ENCODE peak calls at places on chromosomes 6 and 20, in five cellular contexts. D is hepatocyte, B is lung, L is left lung, I is breast epithelium. P is an unnamed sample. For H3K4me1 and H3K36me3, the result is how much of the 10 kb centered on the place peaks cover.

GRCh38 chr6:135748189-135748588 is 103.3 kb upstream of the PDE7B start:
- DNase-seq in L (no peak), B (no peak), D (no peak), I (no peak), P (no peak)

GRCh38 chr20:38727602-38728236 is 3.4 kb downstream of the SLC32A1 start:
- DNase-seq in I (no peak), L (no peak), D (no peak), B (no peak), P (no peak)

GRCh38 chr6:41291717-41292116 is 5.2 kb upstream of the TREM1 start:
- DNase-seq in B (no peak), D (no peak), I (no peak), L (no peak), P (no peak)

GRCh38 chr20:39152126-39152525 is 190.0 kb downstream of the DHX35 start:
- DNase-seq in D (peak), L (no peak), B (no peak), I (peak), P (no peak)

GRCh38 chr6:130955755-130956154 is 107.3 kb downstream of the EPB41L2 start:
- DNase-seq in B (no peak), D (no peak), L (no peak), I (no peak), P (no peak)

GRCh38 chr20:61959301-61959700 is 106.4 kb downstream of the TAF4 start:
- DNase-seq in B (no peak), D (no peak), I (no peak), L (no peak), P (no peak)

GRCh38 chr6:136539967-136540366 is 10.3 kb downstream of the MAP7 start:
- DNase-seq in D (no peak), B (no peak), L (no peak), I (no peak), P (no peak)

GRCh38 chr6:6890400-6890858 is 217.3 kb upstream of the RREB1 start:
- DNase-seq in B (no peak), I (no peak), L (peak), D (peak), P (peak)

GRCh38 chr20:57656821-57657536 is 36.8 kb upstream of the ZBP1 start:
- DNase-seq in B (no peak), I (no peak), D (no peak), L (peak), P (no peak)

GRCh38 chr6:1024587-1024986 is 287.3 kb upstream of the FOXQ1 start:
- DNase-seq in L (no peak), B (peak), I (peak), D (peak), P (no peak)

GRCh38 chr20:38201356-38201755 is 36.3 kb upstream of the TGM2 start:
- DNase-seq in L (peak), D (no peak), I (no peak), B (no peak), P (no peak)

GRCh38 chr6:98769546-98769945 is 64.8 kb upstream of the POU3F2 start:
- DNase-seq in L (no peak), D (peak), B (no peak), I (no peak), P (no peak)

GRCh38 chr6:136051140-136051775 is 198.9 kb downstream of the MTFR2 start:
- DNase-seq in B (no peak), I (no peak), D (peak), L (no peak), P (no peak)

GRCh38 chr6:42819803-42820508 is 38.1 kb downstream of the BICRAL start:
- DNase-seq in L (no peak), I (no peak), B (peak), D (no peak), P (no peak)

GRCh38 chr6:56911847-56912246 is 43.1 kb upstream of the BEND6 start:
- DNase-seq in D (no peak), I (no peak), B (no peak), L (no peak), P (no peak)

GRCh38 chr20:34971038-34971872 is 15.6 kb downstream of the MYH7B start:
- DNase-seq in D (no peak), B (no peak), L (no peak), I (no peak), P (no peak)

GRCh38 chr6:146901940-146902816 is 302.0 kb upstream of the STXBP5 start:
- DNase-seq in B (no peak), L (no peak), I (no peak), D (no peak), P (no peak)

GRCh38 chr6:80548496-80548895 is 442.0 kb downstream of the BCKDHB start:
- DNase-seq in L (no peak), I (no peak), D (no peak), B (no peak), P (no peak)

GRCh38 chr6:150297327-150298028 is 71.3 kb upstream of the IYD start:
- DNase-seq in D (no peak), B (no peak), L (no peak), I (peak), P (peak)

GRCh38 chr20:35279533-35280174 is 1.7 kb upstream of the MMP24OS start:
- DNase-seq in L (no peak), D (no peak), B (no peak), I (no peak), P (no peak)

GRCh38 chr6:41715779-41716515 is 19.5 kb downstream of the TFEB start:
- DNase-seq in I (no peak), B (no peak), D (no peak), L (no peak), P (no peak)

GRCh38 chr6:170229851-170230519 is 60.9 kb downstream of the DLL1 start:
- DNase-seq in I (no peak), D (no peak), L (no peak), B (no peak), P (no peak)

GRCh38 chr20:48308232-48308781 is 519.5 kb downstream of the PREX1 start:
- DNase-seq in B (no peak), D (no peak), L (no peak), I (no peak), P (no peak)

GRCh38 chr20:37243076-37243936 is 18.3 kb downstream of the GHRH start:
- DNase-seq in D (no peak), L (no peak), I (peak), B (no peak), P (no peak)

GRCh38 chr6:108902389-108902792 is 54.2 kb downstream of the ARMC2 start:
- DNase-seq in I (no peak), L (no peak), D (no peak), B (no peak), P (no peak)

GRCh38 chr6:107820571-107821261 is 3.4 kb downstream of the SCML4 start:
- DNase-seq in B (no peak), D (peak), I (no peak), L (no peak), P (peak)

GRCh38 chr6:134004714-134005113 is 47.7 kb downstream of the SLC2A12 start:
- DNase-seq in I (no peak), L (no peak), B (no peak), D (no peak), P (no peak)

GRCh38 chr6:7590918-7591302 is 912 bp downstream of the SNRNP48 start:
- DNase-seq in B (no peak), D (peak), I (no peak), L (no peak), P (peak)

GRCh38 chr6:123569575-123569974 is 67.2 kb downstream of the TRDN start:
- DNase-seq in I (no peak), L (no peak), D (no peak), B (no peak), P (no peak)

GRCh38 chr20:43284481-43284880 is 94.8 kb upstream of the PTPRT start:
- DNase-seq in L (no peak), B (no peak), D (no peak), I (no peak), P (no peak)

GRCh38 chr6:28589952-28590340 is 64.3 kb downstream of the GPX5 start:
- DNase-seq in L (no peak), I (no peak), D (peak), B (no peak), P (no peak)

GRCh38 chr6:50722829-50723562 is 9.7 kb downstream of the TFAP2D start:
- DNase-seq in I (no peak), D (no peak), B (no peak), L (no peak), P (no peak)

GRCh38 chr6:149075616-149076354 is 241.7 kb upstream of the TAB2 start:
- DNase-seq in I (no peak), B (no peak), L (no peak), D (no peak), P (peak)

GRCh38 chr20:62376112-62377063 is 9.3 kb upstream of the LAMA5 start:
- DNase-seq in B (peak), I (no peak), D (peak), L (no peak), P (peak)

GRCh38 chr6:4891171-4891570 is 112.7 kb downstream of the RPP40 start:
- DNase-seq in B (no peak), L (no peak), D (no peak), I (no peak), P (no peak)

GRCh38 chr6:169998457-169998856 is 247.0 kb downstream of the ERMARD start:
- DNase-seq in B (no peak), D (no peak), I (peak), L (no peak), P (no peak)

DNA sequence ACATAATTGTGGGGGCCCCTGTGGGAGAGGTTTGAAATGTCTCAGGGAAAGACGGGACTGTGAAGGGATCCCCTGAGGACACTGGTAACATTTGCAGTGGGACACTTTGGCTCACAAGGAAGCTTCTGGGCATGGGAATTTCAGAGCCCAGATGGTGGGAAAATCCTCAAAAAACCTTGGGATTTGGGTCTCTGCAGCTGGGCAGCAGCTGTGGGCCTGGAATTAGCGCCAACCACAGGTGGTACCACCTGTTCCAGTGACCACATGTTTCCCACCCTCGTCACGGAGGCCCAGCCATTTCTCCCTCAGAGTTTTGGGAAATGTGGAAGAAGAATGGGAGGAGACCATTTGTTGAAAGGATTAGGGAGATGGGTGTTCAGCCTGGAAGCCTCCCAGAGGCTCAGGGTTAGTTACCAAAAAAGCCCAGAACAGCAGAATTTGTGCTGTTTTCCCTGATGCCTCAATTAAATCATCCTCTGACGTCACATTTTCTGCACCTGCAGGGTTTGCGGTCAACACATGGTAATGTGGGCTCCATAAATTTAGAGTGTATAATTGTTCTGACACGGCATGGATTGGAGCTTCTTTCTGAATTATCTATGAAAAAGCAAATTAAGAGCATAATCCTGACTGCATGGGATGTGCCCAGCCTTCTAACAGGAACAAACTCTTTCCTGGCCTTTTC is 34.3 kb downstream of the EDN3 start:
- DNase-seq in D (no peak), B (no peak), I (no peak), L (no peak), P (no peak)
- H3K4me1 ChIP-seq in D (under half), B (under half), I (under half), L (under half), P (under half)

GRCh38 chr20:41079066-41079465 is 50.4 kb downstream of the TOP1 start:
- DNase-seq in D (no peak), I (no peak), B (no peak), L (no peak), P (no peak)

GRCh38 chr20:41080866-41081265 is 52.2 kb downstream of the TOP1 start:
- DNase-seq in L (no peak), D (no peak), B (no peak), I (no peak), P (no peak)

GRCh38 chr20:41082306-41082705 is 53.7 kb downstream of the TOP1 start:
- DNase-seq in L (no peak), B (no peak), I (no peak), D (no peak), P (no peak)

GRCh38 chr20:41078329-41078728 is 49.7 kb downstream of the TOP1 start:
- DNase-seq in B (no peak), I (no peak), L (no peak), D (peak), P (peak)

GRCh38 chr20:41081276-41081814 is 52.7 kb downstream of the TOP1 start:
- DNase-seq in D (no peak), B (no peak), I (no peak), L (no peak), P (no peak)
- H3K36me3 ChIP-seq in D (under half), B (under half), I (under half), L (half or more), P (under half)

GRCh38 chr6:35259194-35259945 is at the start of gene ZNF76:
- DNase-seq in L (peak), I (peak), D (peak), B (peak), P (peak)
- H3K4me1 ChIP-seq in L (under half), I (under half), D (under half), B (under half), P (under half)

GRCh38 chr20:32201296-32201976 is 6.1 kb downstream of the PLAGL2 start:
- DNase-seq in B (no peak), L (no peak), I (no peak), D (no peak), P (no peak)
- H3K36me3 ChIP-seq in B (under half), L (half or more), I (under half), D (under half), P (under half)

GRCh38 chr6:158765509-158766068 is 53.6 kb downstream of the EZR start:
- DNase-seq in I (no peak), B (no peak), D (peak), L (no peak), P (no peak)
- H3K4me1 ChIP-seq in I (under half), B (under half), D (under half), L (under half), P (under half)

GRCh38 chr6:117508450-117508971 is 26.0 kb downstream of the DCBLD1 start:
- DNase-seq in I (no peak), D (no peak), B (no peak), L (no peak), P (no peak)
- H3K36me3 ChIP-seq in I (under half), D (under half), B (under half), L (under half), P (under half)

DNA sequence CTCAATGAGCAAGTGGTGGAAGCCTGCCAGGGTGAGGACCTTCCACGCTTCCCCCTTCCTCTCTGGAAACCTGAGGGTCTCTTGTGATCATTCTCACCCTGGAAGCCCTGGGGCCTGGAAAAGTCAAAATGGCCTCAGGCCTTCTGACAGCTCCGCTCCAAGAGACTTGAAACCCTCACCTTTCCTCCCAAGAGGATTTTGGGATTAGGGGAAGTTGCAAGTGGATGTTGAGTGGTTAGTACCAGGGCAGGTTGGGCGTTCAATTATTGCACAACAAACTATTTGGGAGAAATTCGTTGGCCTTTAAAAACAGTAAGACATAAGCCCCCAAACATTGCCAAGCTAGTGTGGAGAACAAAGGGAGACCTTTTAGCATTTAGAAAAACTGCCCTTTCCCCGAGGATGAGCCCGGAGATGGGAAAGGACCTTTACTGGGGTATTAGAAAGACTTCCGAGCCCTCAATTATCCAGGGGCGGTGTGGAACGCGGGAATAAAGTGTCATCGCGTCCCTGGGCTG is 4.7 kb downstream of the NKX2-2 start:
- DNase-seq in B (no peak), I (no peak), L (no peak), D (no peak), P (no peak)
- H3K4me1 ChIP-seq in B (under half), I (under half), L (under half), D (under half), P (under half)

DNA sequence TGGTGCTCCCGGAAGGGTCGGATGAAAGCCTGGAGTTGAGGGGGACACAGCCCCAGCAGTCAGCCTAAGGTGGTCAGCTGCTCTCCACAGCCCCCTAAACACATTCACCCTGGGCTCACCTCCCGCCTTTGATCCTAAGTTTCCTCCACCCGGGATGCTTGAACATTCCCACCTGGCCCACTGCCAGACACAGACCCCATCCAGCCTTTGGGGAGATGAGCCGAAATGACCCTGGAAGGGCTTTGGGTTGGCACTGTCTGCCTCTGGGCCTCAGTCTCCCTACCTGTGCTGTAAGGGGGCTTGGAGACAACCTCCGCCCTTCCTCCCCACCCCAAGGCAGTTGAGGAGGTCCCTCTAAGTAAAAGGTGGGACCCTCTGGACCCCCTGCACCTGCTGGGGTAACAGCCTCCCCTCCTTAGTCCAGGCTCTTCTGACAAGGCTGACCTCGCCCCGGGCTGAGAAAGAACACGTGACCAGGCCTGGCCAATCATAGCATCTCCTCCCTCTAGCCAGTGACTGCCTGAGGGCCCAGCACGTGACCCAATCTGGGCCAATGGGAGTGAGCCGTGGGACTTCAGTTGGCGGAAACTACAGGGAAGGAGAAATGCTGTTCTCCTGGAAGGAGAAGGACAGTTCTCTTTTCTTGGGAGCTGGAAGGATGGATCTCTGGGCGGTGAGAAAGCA is 16.9 kb upstream of the UBE2V1 start:
- DNase-seq in B (no peak), L (no peak), I (no peak), D (no peak), P (no peak)
- H3K36me3 ChIP-seq in B (under half), L (half or more), I (under half), D (under half), P (under half)

GRCh38 chr20:3803289-3803688 is 7.2 kb downstream of the CDC25B start:
- DNase-seq in L (peak), B (no peak), D (no peak), I (no peak), P (no peak)
- H3K4me1 ChIP-seq in L (half or more), B (under half), D (under half), I (under half), P (under half)

P was measured in thyroid gland.